ENCODE peak calls at places on chromosome 18, in six cellular contexts. S, J, E, A, N and Y are unnamed samples.

GRCh38 chr18:58865714-58866113 is 1.0 kb downstream of the ZNF532 start:
- DNase-seq in S (no peak), J (no peak), E (no peak), A (no peak), N (no peak), Y (no peak)

GRCh38 chr18:63882333-63883141 is 5.0 kb upstream of the SERPINB2 start:
- DNase-seq in S (peak), J (peak), E (peak), A (no peak), N (no peak), Y (no peak)

GRCh38 chr18:9293948-9294347 is 40.6 kb upstream of the TWSG1 start:
- DNase-seq in S (no peak), J (no peak), E (no peak), A (no peak), N (no peak), Y (no peak)

GRCh38 chr18:36307513-36307912 is 10.0 kb downstream of the FHOD3 start:
- DNase-seq in S (no peak), J (peak), E (peak), A (no peak), N (no peak), Y (no peak)

GRCh38 chr18:46439037-46439436 is 218.0 kb downstream of the LOXHD1 start:
- DNase-seq in S (no peak), J (no peak), E (no peak), A (no peak), N (no peak), Y (no peak)

GRCh38 chr18:53771664-53772063 is 452.8 kb downstream of the MBD2 start:
- DNase-seq in S (no peak), J (no peak), E (no peak), A (no peak), N (no peak), Y (no peak)

GRCh38 chr18:63588869-63589268 is 1.7 kb downstream of the SERPINB13 start:
- DNase-seq in S (no peak), J (no peak), E (no peak), A (no peak), N (no peak), Y (no peak)

GRCh38 chr18:76466410-76466991 is 28.5 kb downstream of the ZNF516 start:
- DNase-seq in S (no peak), J (no peak), E (no peak), A (no peak), N (no peak), Y (no peak)

GRCh38 chr18:44178476-44178875 is 502.2 kb upstream of the SETBP1 start:
- DNase-seq in S (no peak), J (peak), E (no peak), A (no peak), N (no peak), Y (no peak)

GRCh38 chr18:35376393-35376741 is 770 bp downstream of the ZNF396 start:
- DNase-seq in S (no peak), J (no peak), E (no peak), A (no peak), N (peak), Y (no peak)

GRCh38 chr18:50853863-50854271 is 25.1 kb upstream of the ME2 start:
- DNase-seq in S (peak), J (peak), E (peak), A (no peak), N (no peak), Y (no peak)

GRCh38 chr18:45104071-45104440 is 423.4 kb downstream of the SETBP1 start:
- DNase-seq in S (no peak), J (no peak), E (no peak), A (no peak), N (no peak), Y (no peak)

GRCh38 chr18:77634495-77634894 is 384.8 kb downstream of the GALR1 start:
- DNase-seq in S (no peak), J (no peak), E (no peak), A (no peak), N (no peak), Y (no peak)

GRCh38 chr18:8435376-8435775 is 173.9 kb upstream of the RAB12 start:
- DNase-seq in S (no peak), J (no peak), E (no peak), A (no peak), N (no peak), Y (no peak)

GRCh38 chr18:11310476-11311086 is 161.2 kb upstream of the PIEZO2 start:
- DNase-seq in S (peak), J (peak), E (peak), A (no peak), N (peak), Y (no peak)

GRCh38 chr18:49340446-49340845 is 120.0 kb downstream of the DYM start:
- DNase-seq in S (no peak), J (peak), E (peak), A (no peak), N (no peak), Y (no peak)

GRCh38 chr18:2656237-2657042 is 914 bp downstream of the SMCHD1 start:
- DNase-seq in S (peak), J (peak), E (peak), A (no peak), N (peak), Y (no peak)

GRCh38 chr18:12255626-12256026 is 1.5 kb downstream of the CIDEA start:
- DNase-seq in S (peak), J (peak), E (peak), A (no peak), N (no peak), Y (no peak)

GRCh38 chr18:3970929-3971328 is 484.2 kb downstream of the DLGAP1 start:
- DNase-seq in S (no peak), J (no peak), E (no peak), A (no peak), N (no peak), Y (no peak)

GRCh38 chr18:58054041-58054733 is 10.2 kb downstream of the NEDD4L start:
- DNase-seq in S (peak), J (peak), E (peak), A (no peak), N (no peak), Y (no peak)